ENCODE peak calls at places on chromosomes 11 and 22, in nine cellular contexts. P, U, A, Z, X, T, Q, R and K are unnamed samples. For H3K36me3, the result is how much of the 10 kb centered on the place peaks cover.

GRCh38 chr22:40932396-40932795 is 18.8 kb upstream of the RBX1 start:
- DNase-seq in R (no peak), A (no peak), T (no peak), X (no peak), Z (no peak), U (no peak), P (no peak), Q (no peak), K (no peak)

GRCh38 chr11:118908931-118909618 is 16.7 kb downstream of the BCL9L start:
- DNase-seq in T (peak), Z (peak), Q (peak), U (peak), X (peak), A (peak), R (no peak), P (peak), K (peak)

GRCh38 chr11:73217131-73217809 is 811 bp upstream of the P2RY2 start:
- DNase-seq in T (no peak), P (peak), X (peak), U (no peak), Q (no peak), A (no peak), R (no peak), Z (no peak), K (no peak)

GRCh38 chr11:66970808-66971442 is 4.2 kb upstream of the C11orf86 start:
- DNase-seq in T (peak), X (no peak), Z (peak), A (peak), Q (peak), P (peak), U (peak), R (peak), K (no peak)

GRCh38 chr22:43402128-43402527 is 9.7 kb upstream of the MPPED1 start:
- DNase-seq in P (no peak), R (no peak), T (no peak), Q (no peak), U (no peak), X (no peak), Z (no peak), A (no peak), K (no peak)

GRCh38 chr11:33158596-33158995 is 2.7 kb downstream of the CSTF3 start:
- DNase-seq in Q (no peak), U (no peak), R (no peak), P (no peak), X (no peak), Z (no peak), A (no peak), T (no peak), K (no peak)

GRCh38 chr22:42621505-42622002 is 6.9 kb upstream of the POLDIP3 start:
- DNase-seq in T (peak), X (peak), P (peak), A (peak), Q (peak), R (no peak), U (peak), Z (peak), K (peak)

GRCh38 chr11:120303004-120303637 is 22.0 kb upstream of the TLCD5 start:
- DNase-seq in R (peak), P (peak), U (peak), A (peak), T (peak), Q (peak), Z (peak), X (peak), K (peak)

GRCh38 chr22:37565830-37566229 is 5.5 kb downstream of the CDC42EP1 start:
- DNase-seq in Q (no peak), X (no peak), R (no peak), P (peak), U (no peak), A (no peak), T (no peak), Z (no peak), K (no peak)

GRCh38 chr11:134482128-134482527 is 70.1 kb upstream of the B3GAT1 start:
- DNase-seq in P (no peak), R (no peak), T (no peak), Q (no peak), Z (no peak), A (no peak), U (no peak), X (no peak), K (no peak)

GRCh38 chr11:47593934-47594855 is at the start of gene C1QTNF4:
- DNase-seq in X (no peak), Z (no peak), P (no peak), A (no peak), T (no peak), R (no peak), Q (peak), U (no peak), K (peak)

GRCh38 chr11:124674168-124674517 is 439 bp downstream of the SPA17 start:
- DNase-seq in Q (no peak), X (no peak), U (no peak), P (no peak), A (no peak), Z (no peak), R (no peak), T (no peak), K (no peak)

GRCh38 chr22:29744902-29745301 is 21.9 kb downstream of the ZMAT5 start:
- DNase-seq in Z (no peak), T (peak), Q (no peak), X (no peak), U (peak), A (no peak), P (no peak), R (peak), K (peak)

GRCh38 chr22:29555065-29555644 is 1.6 kb upstream of the THOC5 start:
- DNase-seq in A (no peak), Z (no peak), Q (no peak), T (peak), P (peak), X (no peak), U (peak), R (no peak), K (no peak)

GRCh38 chr11:69663326-69663725 is 11.8 kb downstream of the LTO1 start:
- DNase-seq in Z (no peak), X (no peak), R (no peak), T (no peak), P (no peak), Q (no peak), U (no peak), A (no peak), K (no peak)

GRCh38 chr11:69101100-69101791 is 52.5 kb downstream of the TPCN2 start:
- DNase-seq in Q (peak), P (peak), U (peak), A (peak), T (peak), X (peak), R (no peak), Z (peak), K (peak)

GRCh38 chr11:74474316-74474715 is 7.0 kb upstream of the KCNE3 start:
- DNase-seq in Z (no peak), A (no peak), R (no peak), P (peak), Q (no peak), X (peak), T (no peak), U (no peak), K (no peak)

GRCh38 chr22:32564170-32565001 is 89.8 kb downstream of the FBXO7 start:
- DNase-seq in T (peak), A (no peak), U (peak), X (no peak), P (no peak), Z (peak), R (no peak), Q (no peak), K (no peak)

GRCh38 chr22:23212061-23213030 is 32.0 kb downstream of the BCR start:
- DNase-seq in T (no peak), A (no peak), Z (no peak), R (no peak), U (no peak), P (no peak), X (no peak), Q (no peak), K (no peak)

GRCh38 chr22:50600541-50600940 is at the start of gene MAPK8IP2:
- DNase-seq in P (peak), Q (peak), U (no peak), A (peak), T (no peak), R (no peak), X (no peak), Z (no peak), K (peak)

GRCh38 chr22:27615408-27615807 is 186.1 kb downstream of the MN1 start:
- DNase-seq in T (no peak), Q (no peak), Z (no peak), R (no peak), A (no peak), U (no peak), P (no peak), X (no peak), K (no peak)

GRCh38 chr22:27616033-27616432 is 185.5 kb downstream of the MN1 start:
- DNase-seq in X (no peak), P (no peak), Q (no peak), A (no peak), T (no peak), Z (no peak), R (no peak), U (no peak), K (no peak)

GRCh38 chr22:27620367-27621154 is 181.0 kb downstream of the MN1 start:
- DNase-seq in Q (peak), X (no peak), R (no peak), U (no peak), A (peak), P (no peak), Z (no peak), T (no peak), K (no peak)

GRCh38 chr22:27614291-27615007 is 187.1 kb downstream of the MN1 start:
- DNase-seq in U (no peak), Q (peak), T (no peak), P (peak), Z (no peak), A (no peak), R (no peak), X (peak), K (no peak)

DNA sequence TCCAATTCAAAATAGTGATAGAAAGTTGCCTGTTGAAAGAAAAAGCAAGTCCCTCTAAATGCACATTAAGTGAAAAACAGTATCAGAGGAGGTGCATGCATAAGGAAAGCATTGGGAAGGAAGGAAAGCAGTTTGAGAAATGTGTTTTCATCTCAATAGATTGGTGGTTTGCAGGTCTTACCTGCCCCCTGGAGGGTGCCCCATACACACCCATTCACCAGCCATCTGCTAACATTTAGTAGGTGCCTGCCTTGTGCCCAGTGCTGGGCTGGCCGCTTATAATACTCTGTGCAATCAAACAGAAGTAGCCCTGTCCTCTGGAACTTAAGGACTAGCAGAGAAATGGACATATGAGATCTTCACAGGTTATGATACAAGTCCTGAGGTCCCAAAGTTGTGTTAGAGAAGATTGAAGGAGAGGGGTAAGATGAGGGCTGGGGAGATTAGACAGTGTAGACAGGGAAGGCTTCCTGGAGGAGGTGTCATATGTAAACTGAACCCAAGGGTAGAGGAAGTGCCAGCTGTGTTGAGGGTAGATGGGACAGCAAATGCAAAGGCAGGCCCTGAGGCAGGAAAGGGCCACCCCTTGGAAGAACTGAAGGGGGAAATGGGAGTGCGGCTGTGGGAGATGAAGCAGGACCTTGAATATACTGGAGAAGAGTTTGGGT is 184.2 kb downstream of the MN1 start:
- DNase-seq in T (no peak), R (no peak), X (no peak), A (peak), P (no peak), Z (no peak), U (no peak), Q (no peak), K (no peak)
- TF ChIP-seq CTCF in T (no peak), R (peak), X (no peak), A (peak), P (no peak), Z (no peak), U (peak), Q (no peak), K (no peak)

GRCh38 chr11:130487390-130488186 is 39.1 kb downstream of the ADAMTS15 start:
- DNase-seq in P (no peak), Z (no peak), Q (no peak), R (no peak), U (no peak), X (no peak), T (no peak), A (no peak), K (no peak)

GRCh38 chr11:130490682-130491449 is 42.4 kb downstream of the ADAMTS15 start:
- DNase-seq in A (peak), X (no peak), R (no peak), Z (no peak), Q (no peak), P (no peak), T (no peak), U (no peak), K (no peak)

GRCh38 chr11:130489716-130490115 is 41.3 kb downstream of the ADAMTS15 start:
- DNase-seq in T (no peak), X (no peak), Q (no peak), P (no peak), A (no peak), R (no peak), U (no peak), Z (no peak), K (no peak)

GRCh38 chr11:130488187-130489026 is 40.0 kb downstream of the ADAMTS15 start:
- DNase-seq in P (no peak), Z (no peak), U (peak), A (no peak), R (no peak), Q (peak), T (peak), X (no peak), K (no peak)

DNA sequence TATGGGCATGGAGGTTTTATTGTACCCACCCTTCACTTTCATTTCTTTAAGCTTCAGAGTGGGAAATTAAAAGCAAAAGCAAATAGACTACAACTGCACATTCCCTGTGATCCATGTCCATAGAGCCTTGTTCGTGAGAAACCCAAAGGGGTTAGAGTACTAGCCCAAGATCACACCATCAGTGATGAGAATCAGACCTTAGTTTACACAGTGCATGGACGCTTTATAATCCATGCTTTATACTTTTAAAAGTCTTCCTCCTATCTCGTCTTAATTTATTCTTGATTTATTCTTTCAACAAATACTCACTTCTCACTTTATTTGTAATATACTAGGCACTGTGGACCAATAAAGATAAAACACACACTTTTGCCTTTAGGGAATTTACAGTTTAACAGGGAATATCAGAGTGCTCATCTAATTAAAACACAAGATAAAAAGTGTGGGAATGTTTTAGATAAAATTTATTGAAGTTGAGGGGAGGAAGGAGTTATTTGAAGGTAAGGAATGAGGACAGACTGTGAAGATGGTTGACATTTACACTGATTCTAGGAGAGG is 40.7 kb downstream of the ADAMTS15 start:
- DNase-seq in P (no peak), Q (no peak), X (no peak), T (no peak), R (no peak), A (no peak), U (no peak), Z (no peak), K (no peak)
- H3K27ac ChIP-seq in P (no peak), Q (no peak), X (peak), T (no peak), R (no peak), A (no peak), U (no peak), Z (no peak), K (no peak)

DNA sequence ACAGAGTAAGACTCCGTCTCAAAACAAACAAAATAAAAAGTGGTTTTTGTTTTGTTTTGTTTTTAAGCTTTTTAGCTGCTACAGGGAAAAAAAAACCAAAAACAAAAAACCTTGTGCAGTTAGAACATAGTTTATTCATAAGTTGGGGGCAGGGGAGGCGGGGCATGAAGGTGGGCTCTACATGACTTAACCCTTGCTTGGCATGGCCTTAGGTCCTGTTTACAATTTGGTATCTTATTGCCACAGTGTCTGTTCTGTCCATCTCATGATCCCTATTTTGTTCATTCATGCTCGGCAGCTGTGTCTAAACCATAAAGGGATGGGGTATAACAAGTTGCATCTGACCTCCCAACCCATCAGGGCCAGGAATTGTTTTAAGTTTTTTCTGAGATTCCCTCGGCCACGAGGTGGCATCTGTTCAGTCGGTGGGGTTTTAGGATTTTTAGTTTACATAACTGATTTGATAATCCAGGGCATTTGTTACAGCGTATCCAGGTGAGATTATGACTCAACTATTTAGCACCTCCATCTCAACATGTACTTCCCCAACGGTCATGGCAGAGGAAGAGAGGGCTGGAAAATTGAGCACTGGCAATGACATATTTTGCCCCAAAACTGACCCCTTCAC is 6.9 kb downstream of the AP5B1 start:
- DNase-seq in A (no peak), U (no peak), P (no peak), R (no peak), Z (no peak), X (no peak), T (no peak), Q (no peak), K (no peak)
- H3K36me3 ChIP-seq in A (under half), U (under half), P (under half), R (under half), Z (under half), X (under half), T (under half), Q (under half), K (under half)

GRCh38 chr11:6566704-6567370 is 36.6 kb downstream of the RRP8 start:
- DNase-seq in P (no peak), U (no peak), T (no peak), A (no peak), X (no peak), Z (no peak), Q (no peak), R (no peak), K (no peak)

GRCh38 chr11:6567371-6567745 is 36.1 kb downstream of the RRP8 start:
- DNase-seq in Q (no peak), Z (no peak), A (no peak), R (no peak), X (no peak), U (no peak), T (no peak), P (no peak), K (no peak)

GRCh38 chr11:6565988-6566703 is 37.3 kb downstream of the RRP8 start:
- DNase-seq in P (no peak), Z (no peak), A (no peak), U (no peak), T (no peak), R (no peak), Q (no peak), X (no peak), K (no peak)

GRCh38 chr11:6569706-6570105 is 33.7 kb downstream of the RRP8 start:
- DNase-seq in Z (no peak), P (no peak), T (no peak), X (no peak), U (no peak), R (no peak), A (no peak), Q (no peak), K (no peak)

DNA sequence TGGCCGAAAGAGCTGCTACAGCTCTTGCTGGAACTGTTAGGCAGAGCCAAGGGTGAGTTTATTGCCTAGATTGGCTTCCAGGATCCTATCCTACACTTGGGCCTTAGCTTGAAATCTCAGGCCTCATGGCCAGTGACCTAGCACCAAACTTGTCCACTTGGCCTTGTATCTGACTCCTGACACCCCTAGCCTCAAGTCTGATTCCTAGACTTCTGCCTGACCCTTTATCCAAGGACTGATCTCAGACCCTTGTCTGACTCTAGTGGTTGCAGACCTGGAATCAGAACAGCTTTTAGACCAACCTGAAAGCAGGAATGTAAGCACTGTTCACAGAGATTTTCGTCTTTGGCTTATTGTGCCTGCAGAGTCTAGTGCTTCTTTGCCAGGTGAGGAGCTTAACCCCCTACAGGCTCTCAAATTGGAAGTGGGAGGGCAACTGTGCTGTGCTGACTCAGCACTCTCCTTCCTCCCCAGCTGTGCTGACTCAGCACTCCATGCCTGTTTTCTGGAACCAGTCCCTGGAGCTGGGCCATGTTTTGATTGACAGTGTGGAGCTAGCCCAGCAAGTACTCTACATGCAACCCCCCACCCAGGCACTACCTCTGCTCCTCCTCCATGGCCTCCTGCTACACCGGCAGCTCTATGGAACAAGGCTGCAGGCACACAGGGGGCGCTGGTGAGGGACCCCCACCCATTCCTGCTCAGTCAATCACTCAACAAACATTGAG is 35.1 kb downstream of the RRP8 start:
- DNase-seq in T (peak), Z (peak), U (peak), R (no peak), A (peak), Q (no peak), X (no peak), P (peak), K (no peak)
- TF ChIP-seq CTCF in T (no peak), Z (no peak), U (no peak), R (no peak), A (peak), Q (peak), X (no peak), P (no peak), K (peak)

DNA sequence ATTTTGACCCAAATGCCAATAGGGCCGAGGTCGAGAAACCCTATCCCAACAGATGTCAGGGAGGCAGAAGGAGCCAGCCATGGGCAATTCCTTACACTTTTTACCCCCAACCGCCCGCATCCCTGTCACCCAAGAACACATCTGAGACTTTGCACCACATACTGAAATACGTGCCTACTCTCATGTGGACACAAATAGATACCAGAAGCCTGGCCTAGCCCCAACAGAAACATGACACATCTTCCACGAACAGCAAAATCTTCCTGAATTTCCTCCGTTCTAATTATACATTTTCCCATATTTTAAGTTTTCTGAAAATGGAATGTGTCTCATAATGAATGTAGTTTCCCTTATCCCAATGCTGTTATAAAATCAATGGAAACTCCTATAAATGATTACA is 64.7 kb downstream of the SLC1A2 start:
- DNase-seq in P (no peak), Z (no peak), X (no peak), T (no peak), Q (no peak), A (no peak), U (peak), R (no peak), K (no peak)
- H3K27ac ChIP-seq in P (no peak), Z (no peak), X (peak), T (no peak), Q (peak), A (no peak), U (no peak), R (no peak), K (no peak)